ENCODE peak calls at places on chromosomes 13 and 19, in nine cellular contexts. O, I, W, H, B, G, V, L and F are unnamed samples.

GRCh38 chr13:88196106-88196505 is 524.9 kb downstream of the SLITRK5 start:
- DNase-seq in O (no peak), I (no peak), W (no peak), H (no peak), B (no peak), G (no peak), V (no peak), L (no peak), F (no peak)

GRCh38 chr19:35107541-35107939 is 8.1 kb upstream of the FXYD3 start:
- DNase-seq in O (peak; percentile 80), I (no peak), W (no peak), H (no peak), B (no peak), G (no peak), V (peak; percentile 26), L (no peak), F (no peak)

GRCh38 chr13:22801402-22802003 is 379.3 kb upstream of the SGCG start:
- DNase-seq in O (no peak), I (no peak), W (peak; percentile 38), H (no peak), B (no peak), G (no peak), V (no peak), L (peak; percentile 13), F (no peak)

GRCh38 chr19:17358395-17358794 is 18.7 kb downstream of the PLVAP start:
- DNase-seq in O (no peak), I (peak; percentile 79), W (no peak), H (peak; percentile 43), B (no peak), G (no peak), V (no peak), L (peak; percentile 37), F (no peak)

GRCh38 chr13:36850790-36851438 is 31.9 kb downstream of the RFXAP start:
- DNase-seq in O (no peak), I (no peak), W (peak; percentile 41), H (no peak), B (no peak), G (no peak), V (no peak), L (no peak), F (no peak)

GRCh38 chr19:39426170-39426569 is 9.6 kb downstream of the RPS16 start:
- DNase-seq in O (no peak), I (no peak), W (no peak), H (no peak), B (no peak), G (no peak), V (no peak), L (no peak), F (no peak)

GRCh38 chr13:98141509-98141908 is 1.4 kb upstream of the FARP1 start:
- DNase-seq in O (no peak), I (no peak), W (peak; percentile 12), H (no peak), B (no peak), G (no peak), V (no peak), L (no peak), F (no peak)

GRCh38 chr19:15264061-15264932 is 32.0 kb upstream of the EPHX3 start:
- DNase-seq in O (peak; percentile 73), I (peak; percentile 86), W (peak; percentile 90), H (peak; percentile 79), B (peak; percentile 68), G (peak; percentile 93), V (no peak), L (peak; percentile 83), F (peak; percentile 77)

GRCh38 chr19:34994286-34994642 is 5.9 kb upstream of the GRAMD1A start:
- DNase-seq in O (no peak), I (no peak), W (no peak), H (no peak), B (no peak), G (no peak), V (no peak), L (no peak), F (no peak)

GRCh38 chr13:95317037-95317989 is 16.1 kb upstream of the ABCC4 start:
- DNase-seq in O (no peak), I (no peak), W (no peak), H (no peak), B (no peak), G (no peak), V (peak; percentile 25), L (no peak), F (peak; percentile 25)

GRCh38 chr19:7673995-7674667 is 2.8 kb upstream of the MCEMP1 start:
- DNase-seq in O (peak; percentile 87), I (peak; percentile 84), W (peak; percentile 71), H (peak; percentile 63), B (no peak), G (no peak), V (peak; percentile 22), L (peak; percentile 65), F (peak; percentile 70)

GRCh38 chr19:38337360-38337653 is 1.7 kb downstream of the CATSPERG start:
- DNase-seq in O (no peak), I (no peak), W (no peak), H (no peak), B (no peak), G (no peak), V (no peak), L (no peak), F (no peak)

DNA sequence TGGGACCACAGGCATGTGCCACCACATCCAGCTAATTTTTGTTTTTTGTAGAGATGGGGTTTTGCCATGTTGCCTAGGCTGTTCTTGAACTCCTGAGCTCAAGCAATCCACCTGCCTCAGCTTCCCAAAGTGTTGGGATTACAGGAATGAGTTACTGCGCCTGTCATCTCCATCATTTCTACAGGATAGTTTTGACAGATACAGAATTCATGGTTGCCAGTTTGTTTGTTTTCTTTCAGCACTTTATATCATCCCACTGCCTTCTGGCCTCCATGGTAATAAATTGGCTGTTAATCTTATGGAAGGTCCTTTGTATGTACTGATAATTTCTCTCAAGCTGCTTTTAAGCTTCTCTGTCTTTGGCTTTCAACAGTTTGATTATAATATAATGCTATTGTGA is 165.2 kb downstream of the RNF17 start:
- DNase-seq in O (no peak), I (no peak), W (no peak), H (no peak), B (no peak), G (no peak), V (no peak), L (no peak), F (no peak)
- H3K4me1 ChIP-seq in O (no peaks in the 10 kb centered on the region), I (no peaks in the 10 kb centered on the region), W (peaks cover 3% of the 10 kb centered on the region), H (no peaks in the 10 kb centered on the region), B (peaks cover 1% of the 10 kb centered on the region), G (no peaks in the 10 kb centered on the region), V (no peaks in the 10 kb centered on the region), L (no peaks in the 10 kb centered on the region), F (no peaks in the 10 kb centered on the region)

DNA sequence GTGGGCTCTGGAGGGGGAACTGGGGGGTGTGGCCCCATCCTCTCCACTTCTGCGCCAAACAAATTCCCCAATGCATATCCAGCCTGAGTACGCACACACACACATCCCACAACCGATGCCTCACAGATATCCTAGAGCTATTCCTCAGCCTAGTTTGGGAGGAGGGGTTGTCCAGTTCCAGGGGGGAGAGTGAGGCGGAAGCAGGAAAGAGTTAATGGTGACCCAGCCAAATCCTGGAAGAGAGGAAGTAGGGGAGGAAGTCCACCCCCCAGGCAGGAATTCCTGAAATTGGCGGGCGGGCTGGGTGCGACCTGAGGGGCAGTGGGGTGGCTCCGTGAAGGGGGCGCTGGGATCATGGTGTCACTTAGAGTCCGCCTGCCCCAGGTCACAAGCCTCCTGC is 897 bp downstream of the GPR4 start:
- DNase-seq in O (peak; percentile 25), I (no peak), W (no peak), H (no peak), B (no peak), G (no peak), V (no peak), L (no peak), F (no peak)
- H3K27ac ChIP-seq in O (no peak overlapping the region), I (no peak overlapping the region), W (no peak overlapping the region), H (peak overlapping the region; percentile 36), B (no peak overlapping the region), G (no peak overlapping the region), V (no peak overlapping the region), L (no peak overlapping the region), F (peak overlapping the region; percentile 91)

DNA sequence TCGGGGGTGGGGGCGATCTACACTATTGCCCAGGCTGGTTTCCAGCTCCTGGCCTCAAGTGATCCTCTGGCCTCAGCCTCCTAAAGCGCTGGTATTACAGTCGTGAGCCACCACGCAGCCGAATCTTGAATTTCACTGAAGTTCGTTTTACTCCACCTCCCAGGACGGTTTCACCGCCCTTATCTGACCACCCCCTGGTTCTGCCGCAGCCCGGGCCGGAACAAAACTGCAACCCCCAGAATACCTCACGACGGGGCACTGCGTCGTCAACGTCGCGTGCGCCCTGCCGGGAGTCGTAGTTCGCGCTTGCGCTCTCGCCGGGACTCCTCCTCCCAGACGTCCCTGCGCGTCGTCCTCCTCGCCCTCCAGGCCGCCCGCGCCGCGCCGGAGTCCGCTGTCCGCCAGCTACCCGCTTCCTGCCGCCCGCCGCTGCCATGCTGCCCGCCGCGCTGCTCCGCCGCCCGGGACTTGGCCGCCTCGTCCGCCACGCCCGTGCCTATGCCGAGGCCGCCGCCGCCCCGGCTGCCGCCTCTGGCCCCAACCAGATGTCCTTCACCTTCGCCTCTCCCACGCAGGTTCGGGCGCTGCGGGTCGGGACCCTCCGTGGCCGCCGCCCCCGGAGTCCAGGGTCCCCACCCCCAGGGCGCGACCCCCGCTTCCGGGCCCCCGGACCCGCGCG is at the start of gene ATP5F1D:
- DNase-seq in O (peak; percentile 92), I (peak; percentile 97), W (peak; percentile 97), H (peak; percentile 94), B (peak; percentile 87), G (peak; percentile 96), V (peak; percentile 88), L (peak; percentile 95), F (peak; percentile 96)
- H3K4me1 ChIP-seq in O (peaks cover 28% of the 10 kb centered on the region), I (no peaks in the 10 kb centered on the region), W (peaks cover 17% of the 10 kb centered on the region), H (peaks cover 55% of the 10 kb centered on the region), B (peaks cover 29% of the 10 kb centered on the region), G (peaks cover 46% of the 10 kb centered on the region), V (peaks cover 38% of the 10 kb centered on the region), L (peaks cover 68% of the 10 kb centered on the region), F (peaks cover 87% of the 10 kb centered on the region)

GRCh38 chr19:4968462-4969291 is at the start of gene KDM4B:
- DNase-seq in O (peak; percentile 100), I (peak; percentile 100), W (peak; percentile 99), H (peak; percentile 100), B (peak; percentile 100), G (peak; percentile 99), V (peak; percentile 98), L (peak; percentile 100), F (peak; percentile 99)

GRCh38 chr19:4970558-4971423 is 1.9 kb downstream of the KDM4B start:
- DNase-seq in O (peak; percentile 49), I (no peak), W (peak; percentile 65), H (no peak), B (peak; percentile 21), G (peak; percentile 67), V (no peak), L (peak; percentile 82), F (peak; percentile 53)

GRCh38 chr19:4969772-4970531 is 1.0 kb downstream of the KDM4B start:
- DNase-seq in O (peak; percentile 51), I (no peak), W (peak; percentile 31), H (no peak), B (peak; percentile 21), G (peak; percentile 64), V (no peak), L (peak; percentile 55), F (no peak)

GRCh38 chr19:4967738-4968461 is 1.0 kb upstream of the KDM4B start:
- DNase-seq in O (peak; percentile 18), I (no peak), W (peak; percentile 27), H (no peak), B (no peak), G (no peak), V (no peak), L (no peak), F (no peak)

DNA sequence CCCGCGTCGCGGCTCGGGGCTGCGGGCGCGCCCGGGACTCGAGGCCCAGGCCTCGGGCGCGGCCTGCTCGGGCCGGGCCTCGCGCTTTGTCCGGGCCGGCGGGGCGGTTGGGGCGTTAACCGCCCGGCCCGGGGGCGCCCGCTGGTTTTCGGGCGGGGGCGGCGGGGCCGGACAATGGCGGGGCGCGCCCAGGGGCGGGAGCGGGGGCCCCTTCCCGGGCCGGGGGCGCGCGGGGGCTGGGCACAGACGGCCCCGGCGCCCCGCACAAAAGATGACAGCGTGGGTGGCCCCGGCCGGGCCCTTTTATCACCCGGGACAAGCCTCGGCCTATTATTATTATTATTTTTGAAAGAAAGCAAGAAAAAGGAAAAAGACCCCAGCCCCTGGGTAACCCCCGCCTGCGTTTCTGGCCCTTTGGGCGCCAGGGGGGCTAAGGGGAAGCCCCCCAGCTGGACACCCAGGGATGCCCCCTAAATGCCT is 419 bp downstream of the KDM4B start:
- DNase-seq in O (no peak), I (no peak), W (no peak), H (no peak), B (no peak), G (no peak), V (no peak), L (no peak), F (no peak)
- H3K27ac ChIP-seq in O (no peak overlapping the region), I (no peak overlapping the region), W (no peak overlapping the region), H (peak overlapping the region; percentile 71), B (no peak overlapping the region), G (no peak overlapping the region), V (no peak overlapping the region), L (peak overlapping the region; percentile 84), F (peak overlapping the region; percentile 88)